ENCODE peak calls at places on chromosomes 5 and 9, in nine cellular contexts. E is CD8-positive, alpha-beta memory T cell; S is CD8-positive, alpha-beta T cell; D is mesendoderm; Y is mammary epithelial cell; P is heart left ventricle; M is effector memory CD4-positive, alpha-beta T cell; O is heart right ventricle; J is suprapubic skin. H is an unnamed sample.
A peak's percentile ranks its signal among the peaks of the same experiment; 100 is the strongest.

GRCh38 chr9:2024888-2025781 is 10.0 kb downstream of the SMARCA2 start:
- DNase-seq in E (no peak), S (no peak), D (no peak), Y (no peak), P (no peak), M (no peak), O (no peak), J (no peak), H (no peak)

GRCh38 chr9:13457795-13458194 is 178.3 kb upstream of the MPDZ start:
- DNase-seq in E (no peak), S (no peak), D (no peak), Y (no peak), P (no peak), M (no peak), O (no peak), J (no peak), H (no peak)

GRCh38 chr9:36319806-36320205 is 61.6 kb upstream of the GNE start:
- DNase-seq in E (no peak), S (no peak), D (no peak), Y (peak; percentile 67), P (no peak), M (no peak), O (no peak), J (peak; percentile 54), H (no peak)

GRCh38 chr5:72850113-72850512 is 33.7 kb downstream of the TNPO1 start:
- DNase-seq in E (no peak), S (no peak), D (no peak), Y (no peak), P (no peak), M (no peak), O (no peak), J (no peak), H (no peak)

GRCh38 chr5:12330993-12331588 is 426.8 kb upstream of the CTNND2 start:
- DNase-seq in E (no peak), S (no peak), D (peak; percentile 76), Y (no peak), P (no peak), M (no peak), O (no peak), J (no peak), H (no peak)

GRCh38 chr5:151465476-151465875 is 18.1 kb downstream of the SLC36A1 start:
- DNase-seq in E (no peak), S (no peak), D (no peak), Y (no peak), P (no peak), M (no peak), O (no peak), J (no peak), H (no peak)

GRCh38 chr5:157245477-157245876 is 20.4 kb upstream of the CYFIP2 start:
- DNase-seq in E (no peak), S (no peak), D (peak; percentile 85), Y (no peak), P (no peak), M (no peak), O (no peak), J (no peak), H (no peak)

GRCh38 chr5:79512692-79513518 is 1.0 kb downstream of the HOMER1 start:
- DNase-seq in E (no peak), S (no peak), D (peak; percentile 66), Y (peak; percentile 48), P (no peak), M (no peak), O (peak; percentile 15), J (no peak), H (peak; percentile 13)

DNA sequence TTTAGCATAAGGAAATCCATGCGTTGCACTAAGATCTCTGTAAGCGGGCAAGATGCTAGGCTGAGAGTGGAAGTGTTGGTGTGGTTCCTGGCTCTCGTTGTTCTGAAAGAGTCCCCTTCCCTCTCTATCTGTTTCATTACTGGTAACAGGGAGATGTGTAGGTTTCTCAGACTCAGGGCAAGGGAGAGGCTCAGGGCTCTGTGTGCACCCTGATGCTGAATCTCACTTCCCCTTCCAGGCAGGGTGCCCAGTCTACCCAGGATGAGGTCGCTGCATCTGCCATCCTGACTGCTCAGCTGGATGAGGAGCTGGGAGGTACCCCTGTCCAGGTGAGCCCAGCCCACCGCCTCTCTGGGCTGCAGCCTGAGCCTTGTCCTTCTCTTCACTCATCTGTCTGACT is 45.7 kb downstream of the STOM start:
- DNase-seq in E (no peak), S (no peak), D (no peak), Y (no peak), P (no peak), M (no peak), O (no peak), J (no peak), H (no peak)
- H3K27ac ChIP-seq in E (no peak overlapping the region), S (no peak overlapping the region), D (no peak overlapping the region), Y (no peak overlapping the region), P (peak overlapping the region; percentile 90), M (no peak overlapping the region), O (peak overlapping the region; percentile 90), J (peak overlapping the region; percentile 88), H (no peak overlapping the region)

GRCh38 chr5:138517437-138517836 is 25.6 kb downstream of the ETF1 start:
- DNase-seq in E (no peak), S (no peak), D (no peak), Y (no peak), P (no peak), M (no peak), O (no peak), J (no peak), H (no peak)
- H3K4me1 ChIP-seq in E (no peaks in the 10 kb centered on the region), S (no peaks in the 10 kb centered on the region), D (no peaks in the 10 kb centered on the region), Y (no peaks in the 10 kb centered on the region), P (peaks cover 4% of the 10 kb centered on the region), M (no peaks in the 10 kb centered on the region), O (no peaks in the 10 kb centered on the region), J (peaks cover 5% of the 10 kb centered on the region), H (no peaks in the 10 kb centered on the region)

GRCh38 chr9:137445930-137446431 is 4.8 kb upstream of the ENTPD8 start:
- DNase-seq in E (no peak), S (no peak), D (no peak), Y (no peak), P (peak; percentile 14), M (no peak), O (no peak), J (no peak), H (no peak)
- H3K4me3 ChIP-seq in E (no peak overlapping the region), S (no peak overlapping the region), D (no peak overlapping the region), Y (no peak overlapping the region), P (no peak overlapping the region), M (no peak overlapping the region), O (no peak overlapping the region), J (no peak overlapping the region), H (no peak overlapping the region)

DNA sequence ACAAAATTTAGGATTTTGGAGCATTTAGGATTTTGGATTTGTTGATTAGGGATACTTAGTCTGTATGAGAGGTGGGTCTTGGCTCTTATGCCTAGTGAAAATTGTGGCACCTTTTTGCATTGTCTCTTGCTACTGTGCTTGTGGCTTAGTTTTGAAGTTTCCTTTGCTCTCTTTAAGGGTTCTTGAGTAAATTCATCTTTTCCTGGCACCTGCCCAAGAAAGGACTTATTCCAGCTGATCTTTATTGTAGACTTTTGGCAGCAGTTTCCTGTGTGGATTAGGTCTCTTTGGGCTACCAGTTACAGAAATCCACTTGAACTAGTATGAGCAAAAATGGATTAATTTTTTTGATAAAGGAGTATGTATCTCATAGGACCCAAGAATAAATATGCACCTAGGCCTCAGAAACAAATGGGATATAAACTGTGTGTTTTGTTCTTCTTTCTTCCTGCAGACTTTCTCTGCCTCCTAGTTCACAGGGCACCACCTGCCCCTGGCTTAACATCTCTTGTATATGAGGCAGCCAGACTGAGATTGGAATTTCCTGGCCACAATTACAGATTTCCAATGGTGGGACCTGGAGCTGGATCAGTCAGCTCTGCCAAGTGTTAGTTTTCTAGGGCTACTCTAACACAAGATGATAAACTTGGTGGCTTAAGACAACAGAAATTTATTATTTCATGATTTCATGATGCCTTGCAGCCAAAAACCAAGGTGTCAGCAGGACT is 44.6 kb downstream of the FOCAD start:
- DNase-seq in E (no peak), S (no peak), D (no peak), Y (no peak), P (no peak), M (no peak), O (no peak), J (no peak), H (no peak)
- H3K27ac ChIP-seq in E (no peak overlapping the region), S (no peak overlapping the region), D (no peak overlapping the region), Y (no peak overlapping the region), P (no peak overlapping the region), M (no peak overlapping the region), O (no peak overlapping the region), J (no peak overlapping the region), H (no peak overlapping the region)

GRCh38 chr9:96417610-96418073 is 528 bp downstream of the ZNF367 start:
- DNase-seq in E (no peak), S (peak; percentile 8), D (no peak), Y (no peak), P (peak; percentile 38), M (no peak), O (no peak), J (peak; percentile 80), H (no peak)
- H3K4me1 ChIP-seq in E (peaks cover 43% of the 10 kb centered on the region), S (peaks cover 40% of the 10 kb centered on the region), D (no peaks in the 10 kb centered on the region), Y (peaks cover 14% of the 10 kb centered on the region), P (peaks cover 24% of the 10 kb centered on the region), M (peaks cover 23% of the 10 kb centered on the region), O (peaks cover 25% of the 10 kb centered on the region), J (peaks cover 41% of the 10 kb centered on the region), H (peaks cover 55% of the 10 kb centered on the region)

GRCh38 chr5:65261499-65261898 is 220.2 kb downstream of the ADAMTS6 start:
- DNase-seq in E (no peak), S (no peak), D (no peak), Y (no peak), P (no peak), M (no peak), O (no peak), J (no peak), H (no peak)

GRCh38 chr5:65263291-65263690 is 218.4 kb downstream of the ADAMTS6 start:
- DNase-seq in E (no peak), S (no peak), D (no peak), Y (no peak), P (no peak), M (no peak), O (no peak), J (no peak), H (no peak)

GRCh38 chr5:65262094-65262493 is 219.6 kb downstream of the ADAMTS6 start:
- DNase-seq in E (no peak), S (no peak), D (no peak), Y (peak; percentile 1), P (peak; percentile 30), M (no peak), O (peak; percentile 6), J (no peak), H (no peak)

GRCh38 chr5:65264420-65264819 is 217.3 kb downstream of the ADAMTS6 start:
- DNase-seq in E (no peak), S (no peak), D (no peak), Y (no peak), P (no peak), M (no peak), O (no peak), J (no peak), H (no peak)

DNA sequence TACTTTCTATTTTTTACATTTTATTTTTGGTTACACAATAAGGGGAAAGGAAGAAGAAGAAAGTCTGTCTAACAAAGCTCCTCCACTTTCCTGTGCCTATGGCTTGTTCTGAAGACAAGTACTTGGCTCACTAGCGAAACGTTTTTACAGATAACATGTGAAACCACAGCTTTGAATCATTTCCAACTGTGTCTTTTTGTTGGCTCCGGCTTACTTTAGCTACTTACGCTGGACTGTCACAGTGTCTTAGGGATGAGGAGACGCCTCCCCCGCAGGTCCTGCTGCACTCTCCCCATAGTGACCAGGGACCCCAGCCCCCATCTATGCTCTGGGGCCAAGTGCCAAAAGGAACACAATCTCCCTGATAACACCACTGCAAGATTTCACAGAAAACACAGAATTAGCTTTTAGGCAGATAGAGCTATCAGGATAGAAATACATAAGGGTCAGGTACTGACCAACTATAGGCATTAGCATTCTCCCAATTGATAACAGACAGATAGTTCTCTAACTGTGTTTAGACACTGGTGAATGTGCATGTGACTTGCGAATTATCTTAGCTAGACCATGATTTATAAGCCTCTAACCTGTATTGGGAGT is 219.0 kb downstream of the ADAMTS6 start:
- DNase-seq in E (no peak), S (no peak), D (peak; percentile 72), Y (peak; percentile 58), P (peak; percentile 34), M (no peak), O (peak; percentile 24), J (no peak), H (no peak)
- H3K4me3 ChIP-seq in E (no peak overlapping the region), S (no peak overlapping the region), D (no peak overlapping the region), Y (no peak overlapping the region), P (no peak overlapping the region), M (no peak overlapping the region), O (no peak overlapping the region), J (no peak overlapping the region), H (no peak overlapping the region)